ENCODE peak calls at places on chromosome 21, in seven cellular contexts. A, D, V, S, X, R and B are unnamed samples.

GRCh38 chr21:35220301-35220700 is 171.2 kb upstream of the RUNX1 start:
- DNase-seq in A (no peak), D (no peak), V (peak; percentile 63), S (no peak), X (no peak), R (no peak), B (no peak)

GRCh38 chr21:42039911-42040351 is 29.8 kb upstream of the ZBTB21 start:
- DNase-seq in A (no peak), D (no peak), V (peak; percentile 71), S (no peak), X (no peak), R (no peak), B (no peak)

GRCh38 chr21:31660134-31660565 is 657 bp downstream of the SOD1 start:
- DNase-seq in A (no peak), D (no peak), V (peak; percentile 30), S (peak; percentile 4), X (no peak), R (no peak), B (peak; percentile 75)

GRCh38 chr21:41164981-41165650 is 2.8 kb upstream of the BACE2 start:
- DNase-seq in A (no peak), D (no peak), V (peak; percentile 42), S (no peak), X (no peak), R (peak; percentile 83), B (peak; percentile 26)

GRCh38 chr21:15221799-15222386 is 157.1 kb upstream of the NRIP1 start:
- DNase-seq in A (no peak), D (no peak), V (peak; percentile 93), S (no peak), X (peak; percentile 29), R (peak; percentile 40), B (peak; percentile 90)

GRCh38 chr21:31444061-31444460 is 100.0 kb upstream of the TIAM1 start:
- DNase-seq in A (no peak), D (no peak), V (peak; percentile 42), S (no peak), X (no peak), R (no peak), B (no peak)

GRCh38 chr21:41071410-41071809 is 96.5 kb upstream of the BACE2 start:
- DNase-seq in A (no peak), D (no peak), V (no peak), S (peak; percentile 44), X (no peak), R (no peak), B (peak; percentile 89)

GRCh38 chr21:20996421-20997307 is 1.5 kb upstream of the NCAM2 start:
- DNase-seq in A (no peak), D (no peak), V (peak; percentile 57), S (no peak), X (peak; percentile 6), R (no peak), B (peak; percentile 61)

GRCh38 chr21:45599146-45599581 is 44.4 kb upstream of the PCBP3 start:
- DNase-seq in A (no peak), D (no peak), V (no peak), S (no peak), X (no peak), R (no peak), B (no peak)

GRCh38 chr21:38221594-38221993 is 35.2 kb upstream of the KCNJ15 start:
- DNase-seq in A (no peak), D (no peak), V (peak; percentile 82), S (no peak), X (no peak), R (no peak), B (no peak)